ENCODE peak calls at places on chromosomes 12 and 14, in five cellular contexts. D is BE2C; Z is activated T-cell treated with anti-CD3 and anti-CD28 coated beads, Interleukin-2, amount 50 U/mL, for 72 hours; M is AG08395; H is activated CD8-positive, alpha-beta memory T cell treated with anti-CD3 and anti-CD28 coated beads for 1 hour. N is an unnamed sample.

GRCh38 chr12:53223391-53224267 is 8.4 kb downstream of the RARG start:
- DNase-seq in H (no peak), M (peak), D (no peak), Z (no peak), N (no peak)

GRCh38 chr12:64671682-64672081 is 61.4 kb downstream of the RASSF3 start:
- DNase-seq in M (no peak), D (peak), H (no peak), Z (no peak), N (no peak)

GRCh38 chr12:71755146-71755892 is 656 bp downstream of the RAB21 start:
- DNase-seq in D (no peak), H (peak), M (peak), Z (peak), N (no peak)

GRCh38 chr12:33116284-33116683 is 219.7 kb upstream of the PKP2 start:
- DNase-seq in D (no peak), H (no peak), Z (no peak), M (no peak), N (no peak)

GRCh38 chr12:132117558-132117875 is 26.6 kb downstream of the DDX51 start:
- DNase-seq in M (no peak), D (peak), H (no peak), Z (no peak), N (no peak)

GRCh38 chr12:100593490-100593889 is 20.0 kb downstream of the GAS2L3 start:
- DNase-seq in D (no peak), M (peak), Z (no peak), H (no peak), N (no peak)

GRCh38 chr14:98144964-98145363 is 1127.0 kb downstream of the BCL11B start:
- DNase-seq in D (no peak), M (peak), H (no peak), Z (no peak), N (no peak)

GRCh38 chr14:105168979-105169507 is 467 bp upstream of the JAG2 start:
- DNase-seq in D (no peak), H (no peak), M (no peak), Z (peak), N (peak)

GRCh38 chr14:60722836-60723217 is 1.3 kb downstream of the SIX4 start:
- DNase-seq in Z (no peak), M (no peak), D (no peak), H (no peak), N (peak)

GRCh38 chr14:23347406-23348296 is 5.0 kb downstream of the SLC22A17 start:
- DNase-seq in Z (no peak), M (no peak), H (no peak), D (no peak), N (no peak)

GRCh38 chr12:84986586-84986985 is 49.5 kb downstream of the TSPAN19 start:
- DNase-seq in Z (no peak), D (no peak), M (no peak), H (no peak), N (peak)

GRCh38 chr14:64707661-64708060 is 3.4 kb downstream of the PLEKHG3 start:
- DNase-seq in Z (peak), H (no peak), M (peak), D (peak), N (no peak)

N was measured in NCI-H748 treated with DMSO at 0.1 percent for 48 hours.